ENCODE peak calls at places on chromosomes 1 and 21, in four cellular contexts. One of them, this sample, is unnamed.
A peak's percentile ranks its signal among the peaks of the same experiment; 100 is the strongest.

GRCh38 chr1:201742476-201742875 is 86.5 kb upstream of the IPO9 start:
- DNase-seq in activated naive CD8-positive, alpha-beta T cell treated with anti-CD3 and anti-CD28 coated beads, Interleukin-2, amount 50 U/mL, for 24 hours: no peak
- DNase-seq in AG08396: no peak
- DNase-seq in HT1080: no peak
- DNase-seq in this sample: no peak

GRCh38 chr1:71621785-71622184 is 541.0 kb upstream of the ZRANB2 start:
- DNase-seq in activated naive CD8-positive, alpha-beta T cell treated with anti-CD3 and anti-CD28 coated beads, Interleukin-2, amount 50 U/mL, for 24 hours: no peak
- DNase-seq in AG08396: peak; percentile 19
- DNase-seq in HT1080: peak; percentile 93
- DNase-seq in this sample: no peak

GRCh38 chr1:6150006-6150938 is 29.8 kb downstream of the CHD5 start:
- DNase-seq in activated naive CD8-positive, alpha-beta T cell treated with anti-CD3 and anti-CD28 coated beads, Interleukin-2, amount 50 U/mL, for 24 hours: no peak
- DNase-seq in AG08396: no peak
- DNase-seq in HT1080: no peak
- DNase-seq in this sample: no peak

GRCh38 chr1:32276328-32276727 is 15.6 kb upstream of the HDAC1 start:
- DNase-seq in activated naive CD8-positive, alpha-beta T cell treated with anti-CD3 and anti-CD28 coated beads, Interleukin-2, amount 50 U/mL, for 24 hours: no peak
- DNase-seq in AG08396: no peak
- DNase-seq in HT1080: no peak
- DNase-seq in this sample: no peak

GRCh38 chr1:170680428-170680827 is 16.5 kb downstream of the PRRX1 start:
- DNase-seq in activated naive CD8-positive, alpha-beta T cell treated with anti-CD3 and anti-CD28 coated beads, Interleukin-2, amount 50 U/mL, for 24 hours: no peak
- DNase-seq in AG08396: no peak
- DNase-seq in HT1080: no peak
- DNase-seq in this sample: no peak

GRCh38 chr1:115332813-115333608 is 5.0 kb downstream of the NGF start:
- DNase-seq in activated naive CD8-positive, alpha-beta T cell treated with anti-CD3 and anti-CD28 coated beads, Interleukin-2, amount 50 U/mL, for 24 hours: no peak
- DNase-seq in AG08396: no peak
- DNase-seq in HT1080: peak; percentile 70
- DNase-seq in this sample: no peak

GRCh38 chr1:27937524-27937836 is 2.7 kb downstream of the SMPDL3B start:
- DNase-seq in activated naive CD8-positive, alpha-beta T cell treated with anti-CD3 and anti-CD28 coated beads, Interleukin-2, amount 50 U/mL, for 24 hours: no peak
- DNase-seq in AG08396: no peak
- DNase-seq in HT1080: no peak
- DNase-seq in this sample: no peak

GRCh38 chr1:150551784-150552691 is 2.8 kb downstream of the ADAMTSL4 start:
- DNase-seq in activated naive CD8-positive, alpha-beta T cell treated with anti-CD3 and anti-CD28 coated beads, Interleukin-2, amount 50 U/mL, for 24 hours: no peak
- DNase-seq in AG08396: peak; percentile 91
- DNase-seq in HT1080: peak; percentile 94
- DNase-seq in this sample: no peak

GRCh38 chr1:52400131-52400530 is 4.1 kb downstream of the ORC1 start:
- DNase-seq in activated naive CD8-positive, alpha-beta T cell treated with anti-CD3 and anti-CD28 coated beads, Interleukin-2, amount 50 U/mL, for 24 hours: no peak
- DNase-seq in AG08396: no peak
- DNase-seq in HT1080: peak; percentile 6
- DNase-seq in this sample: no peak

GRCh38 chr1:31421404-31422040 is 8.5 kb downstream of the SERINC2 start:
- DNase-seq in activated naive CD8-positive, alpha-beta T cell treated with anti-CD3 and anti-CD28 coated beads, Interleukin-2, amount 50 U/mL, for 24 hours: no peak
- DNase-seq in AG08396: no peak
- DNase-seq in HT1080: no peak
- DNase-seq in this sample: peak; percentile 55

GRCh38 chr1:170789063-170789462 is 125.1 kb downstream of the PRRX1 start:
- DNase-seq in activated naive CD8-positive, alpha-beta T cell treated with anti-CD3 and anti-CD28 coated beads, Interleukin-2, amount 50 U/mL, for 24 hours: no peak
- DNase-seq in AG08396: no peak
- DNase-seq in HT1080: no peak
- DNase-seq in this sample: no peak

GRCh38 chr1:92968138-92969032 is 7.1 kb upstream of the DIPK1A start:
- DNase-seq in activated naive CD8-positive, alpha-beta T cell treated with anti-CD3 and anti-CD28 coated beads, Interleukin-2, amount 50 U/mL, for 24 hours: no peak
- DNase-seq in AG08396: peak; percentile 21
- DNase-seq in HT1080: no peak
- DNase-seq in this sample: no peak

GRCh38 chr1:86905875-86906274 is 8.1 kb downstream of the SELENOF start:
- DNase-seq in activated naive CD8-positive, alpha-beta T cell treated with anti-CD3 and anti-CD28 coated beads, Interleukin-2, amount 50 U/mL, for 24 hours: no peak
- DNase-seq in AG08396: no peak
- DNase-seq in HT1080: no peak
- DNase-seq in this sample: no peak

GRCh38 chr1:109361114-109361513 is 36.6 kb downstream of the SORT1 start:
- DNase-seq in activated naive CD8-positive, alpha-beta T cell treated with anti-CD3 and anti-CD28 coated beads, Interleukin-2, amount 50 U/mL, for 24 hours: no peak
- DNase-seq in AG08396: no peak
- DNase-seq in HT1080: no peak
- DNase-seq in this sample: no peak

GRCh38 chr21:42234464-42235241 is 15.7 kb downstream of the ABCG1 start:
- DNase-seq in activated naive CD8-positive, alpha-beta T cell treated with anti-CD3 and anti-CD28 coated beads, Interleukin-2, amount 50 U/mL, for 24 hours: peak; percentile 83
- DNase-seq in AG08396: peak; percentile 73
- DNase-seq in HT1080: no peak
- DNase-seq in this sample: peak; percentile 50

GRCh38 chr1:1021010-1021845 is 1.3 kb downstream of the AGRN start:
- DNase-seq in activated naive CD8-positive, alpha-beta T cell treated with anti-CD3 and anti-CD28 coated beads, Interleukin-2, amount 50 U/mL, for 24 hours: no peak
- DNase-seq in AG08396: peak; percentile 84
- DNase-seq in HT1080: peak; percentile 87
- DNase-seq in this sample: no peak

GRCh38 chr1:38208720-38209632 is 162.4 kb upstream of the POU3F1 start:
- DNase-seq in activated naive CD8-positive, alpha-beta T cell treated with anti-CD3 and anti-CD28 coated beads, Interleukin-2, amount 50 U/mL, for 24 hours: no peak
- DNase-seq in AG08396: no peak
- DNase-seq in HT1080: no peak
- DNase-seq in this sample: no peak

This sample was measured in NT2/D1.